ENCODE peak calls at places on chromosomes 1 and 21, in seven cellular contexts. L is suprapubic skin, K is body of pancreas, C is endothelial cell of umbilical vein, V is esophagus squamous epithelium, E is prostate gland, T is right lobe of liver. J is an unnamed sample. For H3K4me1, the result is how much of the 10 kb centered on the place peaks cover.

GRCh38 chr21:43847301-43847700 is 17.7 kb upstream of the AGPAT3 start:
- DNase-seq in V (no peak), K (no peak), T (peak), E (no peak), C (no peak), L (no peak), J (no peak)

GRCh38 chr1:27773732-27774445 is 870 bp downstream of the STX12 start:
- DNase-seq in C (peak), E (no peak), V (no peak), K (no peak), L (no peak), T (no peak), J (no peak)

GRCh38 chr1:15178571-15179484 is 25.3 kb downstream of the TMEM51 start:
- DNase-seq in T (no peak), K (peak), V (no peak), L (no peak), E (no peak), C (peak), J (no peak)

GRCh38 chr1:95686217-95686616 is 452.2 kb downstream of the RWDD3 start:
- DNase-seq in K (no peak), E (no peak), C (no peak), T (no peak), V (no peak), L (no peak), J (no peak)

GRCh38 chr1:147417024-147417423 is 124.3 kb upstream of the BCL9 start:
- DNase-seq in T (no peak), K (no peak), E (no peak), V (no peak), L (no peak), C (no peak), J (no peak)

GRCh38 chr1:110672001-110672752 is 2.6 kb downstream of the KCNA3 start:
- DNase-seq in V (no peak), K (no peak), E (no peak), T (no peak), L (no peak), C (no peak), J (no peak)

GRCh38 chr1:26044971-26045711 is 777 bp downstream of the SLC30A2 start:
- DNase-seq in E (no peak), L (no peak), V (no peak), K (peak), C (no peak), T (no peak), J (no peak)

GRCh38 chr21:42590431-42591131 is 62.8 kb upstream of the PDE9A start:
- DNase-seq in C (no peak), E (no peak), K (no peak), T (no peak), L (peak), V (no peak), J (no peak)

GRCh38 chr1:70487910-70488665 is 77.0 kb downstream of the CTH start:
- DNase-seq in E (peak), V (no peak), T (no peak), L (no peak), K (peak), C (peak), J (no peak)

GRCh38 chr1:2134604-2135307 is 59.8 kb downstream of the FAAP20 start:
- DNase-seq in K (peak), T (peak), V (no peak), C (no peak), E (peak), L (peak), J (no peak)

GRCh38 chr1:162997499-162998285 is 71.5 kb upstream of the RGS4 start:
- DNase-seq in L (no peak), K (no peak), V (no peak), T (no peak), C (no peak), E (no peak), J (no peak)

GRCh38 chr1:51976831-51977602 is 13.5 kb downstream of the RAB3B start:
- DNase-seq in K (no peak), E (no peak), T (no peak), V (no peak), C (no peak), L (no peak), J (no peak)

GRCh38 chr1:35642472-35642955 is 1.2 kb upstream of the PSMB2 start:
- DNase-seq in K (no peak), T (no peak), L (no peak), E (no peak), V (no peak), C (peak), J (no peak)

GRCh38 chr1:31572323-31573104 is 3.8 kb upstream of the TINAGL1 start:
- DNase-seq in C (no peak), T (no peak), L (no peak), E (peak), K (no peak), V (no peak), J (peak)

GRCh38 chr21:37446552-37446951 is 80.0 kb downstream of the DYRK1A start:
- DNase-seq in T (no peak), C (no peak), K (no peak), L (no peak), E (no peak), V (no peak), J (no peak)

GRCh38 chr1:10738125-10738746 is 58.2 kb downstream of the CASZ1 start:
- DNase-seq in T (no peak), K (peak), E (peak), L (no peak), C (no peak), V (no peak), J (no peak)

GRCh38 chr1:53732912-53733317 is 6.0 kb downstream of the GLIS1 start:
- DNase-seq in L (no peak), K (no peak), E (no peak), C (no peak), V (no peak), T (no peak), J (no peak)

GRCh38 chr1:181117648-181118449 is 29.3 kb downstream of the IER5 start:
- DNase-seq in L (no peak), T (no peak), C (no peak), K (no peak), E (no peak), V (no peak), J (no peak)

GRCh38 chr21:32806810-32807386 is 35.3 kb upstream of the PAXBP1 start:
- DNase-seq in L (no peak), K (no peak), T (no peak), E (no peak), C (no peak), V (no peak), J (peak)

GRCh38 chr1:37759451-37759850 is 5.5 kb downstream of the EPHA10 start:
- DNase-seq in E (no peak), T (no peak), L (no peak), C (no peak), K (no peak), V (no peak), J (no peak)

GRCh38 chr21:34037446-34037845 is 35.9 kb upstream of the MRPS6 start:
- DNase-seq in T (no peak), C (peak), V (no peak), K (no peak), E (no peak), L (no peak), J (no peak)

GRCh38 chr1:55694297-55694696 is 479.1 kb upstream of the USP24 start:
- DNase-seq in K (peak), E (peak), T (no peak), L (no peak), V (no peak), C (peak), J (no peak)

GRCh38 chr21:29300547-29301138 is 1.9 kb downstream of the BACH1 start:
- DNase-seq in K (no peak), C (no peak), T (no peak), V (no peak), E (no peak), L (no peak), J (no peak)

GRCh38 chr1:24392982-24393645 is 20.5 kb downstream of the STPG1 start:
- DNase-seq in E (no peak), T (no peak), V (no peak), K (no peak), C (peak), L (no peak), J (peak)

GRCh38 chr1:155079487-155080249 is 1.0 kb downstream of the EFNA3 start:
- DNase-seq in K (no peak), C (no peak), L (no peak), V (no peak), E (no peak), T (peak), J (no peak)

GRCh38 chr1:85153149-85153891 is 47.5 kb downstream of the SYDE2 start:
- DNase-seq in E (no peak), L (no peak), V (no peak), C (no peak), T (no peak), K (no peak), J (no peak)

GRCh38 chr1:109763646-109764415 is at the start of gene EPS8L3:
- DNase-seq in E (no peak), T (peak), K (peak), C (no peak), V (no peak), L (peak), J (no peak)

GRCh38 chr21:36347278-36347961 is 27.4 kb downstream of the MORC3 start:
- DNase-seq in V (no peak), K (no peak), T (no peak), C (no peak), E (no peak), L (no peak), J (no peak)

GRCh38 chr1:22119626-22120468 is 23.1 kb downstream of the WNT4 start:
- DNase-seq in C (no peak), V (no peak), E (no peak), K (no peak), L (no peak), T (no peak), J (no peak)

GRCh38 chr1:173477286-173478098 is at the start of gene PRDX6:
- DNase-seq in C (peak), L (peak), K (peak), V (peak), E (peak), T (peak), J (peak)

GRCh38 chr1:104172243-104172681 is 422.6 kb downstream of the AMY1C start:
- DNase-seq in T (no peak), K (no peak), C (no peak), L (peak), V (no peak), E (no peak), J (no peak)

GRCh38 chr1:38244218-38244617 is 197.6 kb upstream of the POU3F1 start:
- DNase-seq in L (no peak), K (no peak), T (no peak), E (no peak), C (no peak), V (no peak), J (no peak)

GRCh38 chr1:204684551-204685235 is 845 bp downstream of the LRRN2 start:
- DNase-seq in T (no peak), K (peak), C (no peak), E (no peak), V (no peak), L (no peak), J (no peak)

GRCh38 chr1:204688007-204688406 is 2.5 kb upstream of the LRRN2 start:
- DNase-seq in K (no peak), C (no peak), L (no peak), V (no peak), E (no peak), T (no peak), J (no peak)

GRCh38 chr1:204692320-204692851 is 6.8 kb upstream of the LRRN2 start:
- DNase-seq in E (no peak), K (no peak), C (no peak), T (no peak), V (no peak), L (no peak), J (no peak)

GRCh38 chr1:204685236-204686006 is at the start of gene LRRN2:
- DNase-seq in L (no peak), E (no peak), T (no peak), K (peak), V (no peak), C (no peak), J (no peak)

DNA sequence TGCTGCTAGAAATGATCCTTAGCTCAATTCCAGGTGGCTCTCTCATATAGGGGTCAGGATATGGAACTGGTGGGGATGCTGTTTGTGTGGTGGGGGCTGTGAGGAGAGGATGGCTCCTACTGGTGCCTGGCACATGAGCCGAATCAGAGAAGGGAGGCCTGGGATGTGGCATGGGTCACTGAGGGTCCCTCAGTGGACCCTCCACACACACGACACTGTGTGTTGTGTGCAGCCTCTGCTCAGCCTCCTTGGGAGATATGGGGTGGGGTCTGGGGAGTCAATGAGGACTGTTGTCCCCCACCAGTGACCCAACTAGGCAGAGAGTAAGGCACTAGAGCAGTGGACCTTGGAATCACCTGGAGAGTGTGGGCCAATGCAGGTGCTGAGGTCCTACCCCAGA is 3.2 kb upstream of the LRRN2 start:
- DNase-seq in T (no peak), C (no peak), E (no peak), V (no peak), K (no peak), L (no peak), J (no peak)
- H3K4me1 ChIP-seq in T (under half), C (under half), E (under half), V (under half), K (under half), L (under half), J (under half)

DNA sequence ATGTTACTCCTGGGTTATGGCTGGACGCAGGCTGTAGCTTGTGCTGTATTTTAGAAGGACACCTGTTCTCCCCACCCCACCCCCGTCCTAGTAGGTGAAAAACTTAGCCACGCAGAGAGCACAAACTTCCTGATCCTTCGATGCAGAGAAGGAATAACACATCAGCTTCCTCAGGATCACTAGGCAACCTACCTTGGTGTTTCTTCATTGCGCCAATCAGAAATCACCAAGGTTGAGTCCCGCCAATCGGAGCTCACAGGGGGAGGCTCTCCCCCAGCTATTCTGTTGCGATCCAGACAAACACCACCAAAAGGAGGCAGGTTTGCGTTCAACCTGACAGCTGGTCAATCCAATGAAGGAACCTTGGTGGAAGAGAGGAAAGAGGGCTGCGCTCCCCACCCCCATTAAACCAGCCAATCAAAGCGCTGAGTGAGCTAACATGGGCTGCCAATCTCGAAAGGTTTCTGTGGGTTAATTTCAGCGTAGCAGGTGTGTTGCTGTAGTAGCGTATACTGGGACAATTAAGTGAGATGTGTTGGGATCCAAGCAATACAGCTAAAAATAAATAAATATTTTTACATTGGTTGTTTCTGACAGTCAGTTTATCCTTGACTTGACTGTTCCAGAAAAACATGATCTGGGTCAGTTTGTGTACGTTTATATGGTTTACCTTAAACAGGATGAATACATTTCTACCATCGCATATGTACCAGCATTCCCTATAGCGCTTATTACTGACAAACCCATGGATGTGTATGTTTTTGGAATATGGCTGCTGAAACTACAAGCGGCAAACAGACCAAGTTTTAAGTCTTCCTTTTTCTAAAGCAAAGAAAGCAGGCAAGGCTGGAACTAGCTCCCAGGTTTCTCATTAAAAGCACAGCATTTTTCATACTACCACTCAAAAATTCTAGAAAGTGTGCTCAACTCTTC is at the start of gene GOLPH3L:
- DNase-seq in T (peak), L (peak), K (peak), C (peak), E (peak), V (peak), J (peak)
- TF ChIP-seq POLR2A in T (no peak), L (no peak), K (peak), C (peak), E (peak), V (no peak), J (no peak)

GRCh38 chr1:156691216-156691615 is 14.0 kb upstream of the NES start:
- DNase-seq in V (no peak), T (no peak), E (no peak), L (no peak), C (no peak), K (no peak), J (no peak)
- H3K4me1 ChIP-seq in V (half or more), T (under half), E (under half), L (half or more), C (under half), K (under half), J (under half)

DNA sequence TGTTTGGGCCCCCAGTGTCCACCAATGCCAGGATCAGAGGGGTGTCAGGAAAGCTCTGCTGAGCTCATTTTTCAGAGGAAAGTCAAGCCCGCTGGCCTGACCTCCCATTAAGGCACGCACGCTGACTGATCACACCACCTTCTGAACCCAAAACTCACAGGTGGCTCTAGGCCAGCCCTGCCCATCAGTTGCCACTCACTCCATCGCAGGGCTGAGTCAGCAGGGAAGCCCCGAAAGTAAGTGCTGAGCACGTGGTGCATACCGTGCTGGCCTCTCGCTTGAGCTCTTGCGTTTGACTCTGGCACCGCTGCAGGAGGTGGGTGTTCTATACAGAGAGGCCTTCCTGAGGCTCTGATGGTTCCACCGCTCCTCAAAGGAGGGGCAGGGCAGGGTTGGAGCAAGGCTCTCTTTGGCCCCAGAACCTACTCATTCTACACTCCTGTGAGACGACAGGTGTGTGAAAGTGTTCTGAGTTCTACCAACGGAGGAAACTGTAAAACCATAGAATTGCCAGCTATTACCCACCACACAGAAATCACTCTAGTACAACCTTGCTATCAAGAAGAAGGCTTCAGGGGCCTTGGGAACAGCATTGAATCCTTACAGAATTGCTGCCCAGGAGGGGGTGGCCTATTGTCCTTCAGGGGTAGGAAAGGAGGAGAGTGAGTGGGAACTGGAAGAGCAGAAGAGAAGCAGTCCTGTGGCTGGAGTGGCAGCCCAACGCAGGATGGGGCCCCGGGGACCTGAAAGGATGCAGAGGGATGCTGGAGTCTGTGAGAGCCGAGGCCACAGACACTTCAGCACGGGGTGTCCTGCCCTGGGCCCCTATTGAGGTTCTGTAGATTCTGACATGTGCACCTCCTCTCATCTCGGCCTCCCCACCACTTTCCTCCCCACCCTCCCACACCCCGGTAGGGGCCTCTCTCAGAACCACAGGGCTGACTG is 214.7 kb upstream of the EDN2 start:
- DNase-seq in L (no peak), T (no peak), E (no peak), C (no peak), K (no peak), V (no peak), J (no peak)
- TF ChIP-seq POLR2A in L (no peak), T (no peak), E (no peak), C (no peak), K (no peak), V (no peak), J (no peak)

DNA sequence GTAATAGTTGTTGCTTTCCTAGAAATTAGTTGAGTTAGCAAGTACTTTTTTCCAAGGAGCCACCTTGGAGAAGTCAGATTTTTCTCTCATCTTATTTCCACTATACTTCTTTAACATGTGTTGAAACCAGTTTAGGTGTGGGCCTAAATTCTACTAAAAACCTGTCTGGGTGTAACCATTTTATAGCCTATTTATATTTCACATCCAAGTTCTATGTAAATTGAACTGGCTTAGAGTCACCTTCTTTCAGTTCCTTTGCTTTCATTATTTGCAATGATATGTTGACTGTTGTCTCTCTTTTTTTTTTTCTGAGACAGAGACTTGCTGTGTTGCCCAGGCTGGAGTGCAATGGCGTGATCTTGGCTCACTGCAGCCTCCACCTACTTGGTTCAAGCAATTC is 195.6 kb downstream of the CLEC20A start:
- DNase-seq in L (no peak), T (no peak), C (no peak), E (no peak), V (no peak), K (no peak), J (no peak)
- H3K4me1 ChIP-seq in L (under half), T (under half), C (under half), E (under half), V (under half), K (under half), J (under half)

DNA sequence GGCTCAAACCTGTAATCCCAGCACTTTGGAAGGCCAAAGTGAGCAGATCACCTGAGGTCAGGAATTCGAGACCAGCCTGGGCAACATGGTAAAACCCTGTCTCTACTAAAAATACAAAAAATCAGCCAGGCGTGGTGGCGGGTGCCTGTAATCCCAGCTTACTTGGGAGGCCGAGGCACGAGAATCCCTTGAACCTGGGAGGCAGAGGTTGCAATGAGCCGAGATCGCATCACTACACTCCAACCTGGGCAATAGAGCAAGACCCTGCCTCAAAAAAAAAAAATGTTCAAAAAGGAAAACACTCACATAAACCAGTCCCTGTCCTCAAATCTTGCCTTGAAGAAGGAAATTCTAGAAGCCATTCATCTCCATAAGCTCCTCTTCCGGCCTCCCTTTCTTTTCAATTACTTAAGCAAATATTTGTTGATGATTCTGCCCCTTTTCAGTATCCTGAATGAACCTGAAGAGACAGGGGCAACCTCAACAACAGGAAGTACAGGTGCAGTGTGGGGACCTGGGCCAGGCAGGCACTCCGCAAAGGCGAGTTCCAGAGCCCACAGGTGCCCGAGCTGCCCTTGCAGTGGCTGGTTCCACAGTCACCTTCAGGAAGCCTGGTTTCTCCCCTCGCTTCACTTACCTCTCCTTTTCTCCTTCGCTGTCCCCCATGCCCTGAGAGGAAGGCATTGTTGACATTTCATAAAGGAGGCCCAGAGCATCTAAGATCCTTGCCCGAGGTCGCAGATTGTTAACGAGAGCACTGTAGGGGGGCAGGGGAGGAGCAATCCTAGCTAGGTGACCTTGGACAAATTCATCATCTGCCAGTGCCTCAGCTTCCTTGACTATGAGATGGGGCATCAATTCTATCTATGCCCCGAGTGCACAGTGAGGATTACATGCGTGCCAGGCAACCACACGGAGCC is 8.9 kb upstream of the LEFTY1 start:
- DNase-seq in E (no peak), K (no peak), V (no peak), T (peak), L (no peak), C (no peak), J (no peak)
- TF ChIP-seq POLR2A in E (no peak), K (no peak), V (no peak), T (no peak), L (no peak), C (no peak), J (no peak)